ENCODE peak calls at places on chromosomes 7 and 10, in ten cellular contexts. A is CD4-positive, alpha-beta T cell; Q is occipital lobe; G is GM13976; R is neural crest cell; T is iris pigment epithelial cell; N is NCI-H524; L is WTC11; I is adipocyte; K is NCI-H748 treated with DMSO at 0.1 percent for 48 hours. D is an unnamed sample.

GRCh38 chr7:141649865-141650499 is 52.0 kb downstream of the DENND11 start:
- DNase-seq in T (peak), Q (peak), L (peak), K (peak), I (peak), G (peak), N (peak), A (no peak), R (peak), D (peak)

GRCh38 chr10:89458289-89458688 is 43.9 kb downstream of the IFIT5 start:
- DNase-seq in L (no peak), A (no peak), R (no peak), G (no peak), T (peak), N (no peak), I (peak), Q (no peak), K (no peak), D (no peak)

GRCh38 chr7:142263598-142264380 is 5.9 kb upstream of the PRSS58 start:
- DNase-seq in G (no peak), Q (no peak), I (peak), T (peak), A (no peak), R (no peak), K (no peak), L (no peak), N (no peak), D (no peak)

GRCh38 chr7:76281006-76281705 is 21.3 kb upstream of the HSPB1 start:
- DNase-seq in A (no peak), G (no peak), N (no peak), K (no peak), I (peak), L (no peak), Q (no peak), R (no peak), T (no peak), D (no peak)

GRCh38 chr7:102424129-102424551 is 9.2 kb upstream of the ORAI2 start:
- DNase-seq in I (no peak), A (no peak), N (peak), Q (no peak), G (no peak), L (no peak), R (no peak), K (no peak), T (no peak), D (no peak)

GRCh38 chr7:151518105-151518780 is 1.5 kb downstream of the RHEB start:
- DNase-seq in K (no peak), N (no peak), G (no peak), R (no peak), I (peak), A (peak), T (peak), Q (no peak), L (no peak), D (peak)

GRCh38 chr7:134941185-134941900 is 45.0 kb upstream of the AGBL3 start:
- DNase-seq in N (no peak), Q (no peak), L (no peak), R (no peak), G (no peak), I (peak), T (peak), A (no peak), K (no peak), D (no peak)

GRCh38 chr10:77636286-77636966 is 1.2 kb downstream of the KCNMA1 start:
- DNase-seq in A (no peak), G (no peak), T (no peak), Q (peak), R (no peak), K (peak), L (peak), I (peak), N (no peak), D (peak)

GRCh38 chr10:13839430-13839986 is 252.7 kb downstream of the PRPF18 start:
- DNase-seq in Q (no peak), A (no peak), T (peak), K (no peak), G (no peak), R (no peak), N (no peak), L (no peak), I (peak), D (no peak)

GRCh38 chr7:159064121-159064815 is 80.4 kb downstream of the VIPR2 start:
- DNase-seq in T (no peak), G (no peak), K (no peak), Q (no peak), N (no peak), I (no peak), R (no peak), L (no peak), A (no peak), D (no peak)

GRCh38 chr7:23687011-23687410 is 7.0 kb downstream of the FAM221A start:
- DNase-seq in N (no peak), G (no peak), A (no peak), R (no peak), Q (no peak), T (peak), I (peak), K (no peak), L (no peak), D (no peak)

GRCh38 chr7:147513451-147513850 is 1077.1 kb upstream of the C7orf33 start:
- DNase-seq in L (no peak), R (no peak), I (peak), Q (no peak), G (no peak), T (no peak), N (no peak), K (peak), A (no peak), D (no peak)

GRCh38 chr7:52711951-52712350 is 323.5 kb upstream of the POM121L12 start:
- DNase-seq in Q (no peak), A (no peak), K (no peak), I (no peak), N (no peak), T (no peak), G (no peak), L (no peak), R (no peak), D (no peak)

GRCh38 chr7:156474241-156474743 is 166.3 kb upstream of the RNF32 start:
- DNase-seq in T (peak), N (no peak), Q (no peak), A (no peak), K (no peak), G (no peak), L (no peak), I (peak), R (no peak), D (no peak)

GRCh38 chr7:542935-543789 is 23.5 kb upstream of the PDGFA start:
- DNase-seq in K (no peak), Q (no peak), A (no peak), R (no peak), I (peak), G (no peak), L (no peak), N (no peak), T (peak), D (no peak)

D was measured in GM13977.